ENCODE peak calls at places on chromosomes 16 and 17, in four cellular contexts. V, S, M and U are unnamed samples.

GRCh38 chr17:9291912-9292562 is 270.7 kb downstream of the NTN1 start:
- DNase-seq in S (peak), V (peak), M (no peak), U (peak)

GRCh38 chr16:28537076-28537475 is 1.7 kb downstream of the NUPR1 start:
- DNase-seq in V (no peak), S (no peak), M (no peak), U (no peak)

GRCh38 chr16:13529193-13529982 is 390.6 kb upstream of the ERCC4 start:
- DNase-seq in V (no peak), M (no peak), S (no peak), U (no peak)

GRCh38 chr16:17272716-17273115 is 198.0 kb downstream of the XYLT1 start:
- DNase-seq in S (no peak), V (no peak), M (no peak), U (no peak)

GRCh38 chr16:71899171-71899570 is 3.8 kb downstream of the IST1 start:
- DNase-seq in V (no peak), M (no peak), S (no peak), U (no peak)

GRCh38 chr17:1180958-1181768 is 1.4 kb upstream of the ABR start:
- DNase-seq in M (no peak), V (no peak), S (no peak), U (no peak)

GRCh38 chr17:74461646-74462045 is 4.8 kb upstream of the CD300A start:
- DNase-seq in S (no peak), M (no peak), V (no peak), U (no peak)

GRCh38 chr16:19417640-19418039 is at the start of gene TMC5:
- DNase-seq in V (no peak), M (no peak), S (no peak), U (no peak)

GRCh38 chr17:46975287-46975686 is 3.8 kb downstream of the RPRML start:
- DNase-seq in M (no peak), V (no peak), S (no peak), U (no peak)

GRCh38 chr17:49021768-49022103 is 24.6 kb downstream of the IGF2BP1 start:
- DNase-seq in S (no peak), M (no peak), V (no peak), U (no peak)

GRCh38 chr17:5667871-5668270 is 83.6 kb upstream of the NLRP1 start:
- DNase-seq in S (no peak), V (no peak), M (no peak), U (no peak)

GRCh38 chr16:16067127-16067526 is 117.7 kb downstream of the ABCC1 start:
- DNase-seq in M (no peak), S (no peak), V (no peak), U (no peak)

GRCh38 chr17:14616508-14616907 is 315.6 kb downstream of the HS3ST3B1 start:
- DNase-seq in V (no peak), S (no peak), M (no peak), U (no peak)

GRCh38 chr16:8964462-8964861 is 756 bp upstream of the USP7 start:
- DNase-seq in S (no peak), V (no peak), M (no peak), U (no peak)

GRCh38 chr16:12170103-12171025 is 193.8 kb downstream of the SNX29 start:
- DNase-seq in M (no peak), S (no peak), V (no peak), U (no peak)

GRCh38 chr17:80347948-80348351 is 67.0 kb upstream of the ENDOV start:
- DNase-seq in V (no peak), S (no peak), M (no peak), U (no peak)

GRCh38 chr16:12639044-12639443 is 164.6 kb downstream of the CPPED1 start:
- DNase-seq in S (no peak), V (no peak), M (no peak), U (no peak)

GRCh38 chr16:86531193-86531550 is 20.8 kb downstream of the FOXF1 start:
- DNase-seq in V (no peak), S (no peak), M (no peak), U (peak)

GRCh38 chr17:44467108-44467507 is 36.1 kb downstream of the GPATCH8 start:
- DNase-seq in S (no peak), M (no peak), V (no peak), U (no peak)

GRCh38 chr17:68318103-68318991 is 27.1 kb downstream of the ARSG start:
- DNase-seq in M (no peak), V (no peak), S (no peak), U (no peak)

GRCh38 chr17:14745122-14745521 is 444.2 kb downstream of the HS3ST3B1 start:
- DNase-seq in M (no peak), V (no peak), S (no peak), U (no peak)